ENCODE peak calls at places on chromosome 11, in nine cellular contexts. Z is HT-29; F is right lobe of liver; E is EL; O is A549; D is SHP77; T is activated CD4-positive, alpha-beta T cell treated with anti-CD3 and anti-CD28 coated beads, Interleukin-2, amount 10 ng/mL, durations not matched to agents 7 days and 5 days; N is HepG2; U is activated CD4-positive, CD25-positive, alpha-beta regulatory T cell. Q is an unnamed sample.

GRCh38 chr11:102253018-102253775 is 64.1 kb upstream of the BIRC3 start:
- DNase-seq in O (no peak), D (no peak), U (no peak), E (no peak), T (no peak), F (no peak), N (no peak), Z (peak), Q (no peak)

GRCh38 chr11:92675303-92675702 is 294.1 kb upstream of the MTNR1B start:
- DNase-seq in D (no peak), O (no peak), N (no peak), U (no peak), E (no peak), T (no peak), Z (no peak), F (no peak), Q (no peak)

GRCh38 chr11:16098827-16099226 is 257.5 kb downstream of the SOX6 start:
- DNase-seq in D (no peak), E (no peak), O (no peak), T (no peak), N (no peak), U (no peak), F (no peak), Z (no peak), Q (no peak)

GRCh38 chr11:64378335-64378884 is 19.4 kb downstream of the RPS6KA4 start:
- DNase-seq in T (no peak), F (no peak), Z (no peak), D (peak), E (no peak), N (no peak), U (no peak), O (no peak), Q (no peak)

GRCh38 chr11:20609727-20610707 is 10.6 kb downstream of the SLC6A5 start:
- DNase-seq in E (peak), U (no peak), T (peak), D (peak), F (peak), N (peak), Z (peak), O (peak), Q (peak)

GRCh38 chr11:108914981-108915380 is 250.1 kb downstream of the DDX10 start:
- DNase-seq in E (no peak), D (no peak), Z (no peak), F (no peak), N (no peak), O (no peak), T (no peak), U (no peak), Q (no peak)

GRCh38 chr11:95076416-95076815 is 9.7 kb downstream of the SRSF8 start:
- DNase-seq in D (no peak), F (no peak), O (peak), Z (peak), T (no peak), E (peak), U (no peak), N (no peak), Q (no peak)

GRCh38 chr11:15091620-15092019 is 18.2 kb downstream of the CALCB start:
- DNase-seq in E (no peak), Z (no peak), O (no peak), T (no peak), D (no peak), U (no peak), F (no peak), N (no peak), Q (no peak)

GRCh38 chr11:779120-779954 is 2.0 kb upstream of the GATD1 start:
- DNase-seq in O (no peak), D (no peak), E (no peak), F (peak), N (no peak), T (no peak), U (no peak), Z (no peak), Q (no peak)

GRCh38 chr11:18063131-18063530 is 17.1 kb upstream of the TPH1 start:
- DNase-seq in D (peak), U (no peak), Z (peak), T (no peak), N (no peak), O (no peak), F (no peak), E (no peak), Q (no peak)

GRCh38 chr11:112113539-112114457 is 27.1 kb downstream of the SDHD start:
- DNase-seq in Z (peak), U (no peak), D (peak), T (no peak), F (no peak), O (peak), N (peak), E (peak), Q (peak)

GRCh38 chr11:16160146-16160545 is 196.2 kb downstream of the SOX6 start:
- DNase-seq in U (no peak), O (no peak), N (no peak), Z (no peak), D (no peak), T (no peak), F (no peak), E (no peak), Q (no peak)

GRCh38 chr11:70758206-70758605 is 359.9 kb downstream of the CTTN start:
- DNase-seq in F (no peak), D (no peak), E (no peak), T (no peak), N (no peak), O (no peak), Z (no peak), U (no peak), Q (no peak)

GRCh38 chr11:121494355-121495099 is 41.8 kb upstream of the SORL1-AS1 start:
- DNase-seq in T (no peak), U (no peak), O (no peak), N (no peak), E (no peak), Z (no peak), D (no peak), F (no peak), Q (no peak)

GRCh38 chr11:112797653-112798293 is 163.4 kb upstream of the NCAM1 start:
- DNase-seq in Z (peak), T (peak), U (no peak), F (peak), E (no peak), D (no peak), N (peak), O (peak), Q (no peak)

GRCh38 chr11:118295834-118296454 is 8.6 kb upstream of the CD3E start:
- DNase-seq in D (no peak), T (peak), E (peak), O (no peak), U (no peak), Z (peak), F (no peak), N (peak), Q (no peak)

Q was measured in HuH-7.5.